ENCODE peak calls at places on chromosome 15, in five cellular contexts. F is lower lobe of right lung; Q is body of pancreas; C is left lung; P is CD8-positive, alpha-beta memory T cell. W is an unnamed sample. For H3K36me3 and H3K9me3, the result is how much of the 10 kb centered on the place peaks cover.

GRCh38 chr15:88031461-88031860 is 225.1 kb downstream of the NTRK3 start:
- DNase-seq in C (no peak), F (no peak), P (no peak), Q (no peak), W (no peak)

GRCh38 chr15:29903785-29904464 is 81.7 kb upstream of the TJP1 start:
- DNase-seq in P (no peak), Q (no peak), F (no peak), C (no peak), W (no peak)

GRCh38 chr15:80159301-80159700 is 6.5 kb downstream of the FAH start:
- DNase-seq in F (no peak), Q (no peak), C (no peak), P (no peak), W (no peak)

GRCh38 chr15:70936326-70936725 is 43.7 kb downstream of the LRRC49 start:
- DNase-seq in F (peak), C (no peak), Q (no peak), P (no peak), W (no peak)

GRCh38 chr15:89680282-89680873 is 1.2 kb upstream of the PLIN1 start:
- DNase-seq in Q (peak), F (no peak), P (no peak), C (no peak), W (peak)

GRCh38 chr15:59791646-59792208 is 102.6 kb upstream of the BNIP2 start:
- DNase-seq in Q (no peak), P (no peak), F (no peak), C (no peak), W (no peak)

GRCh38 chr15:85752591-85752990 is 42.1 kb downstream of the KLHL25 start:
- DNase-seq in C (peak), Q (peak), P (no peak), F (peak), W (no peak)

GRCh38 chr15:31325432-31325975 is 1.1 kb upstream of the KLF13 start:
- DNase-seq in P (peak), F (peak), C (peak), Q (peak), W (peak)

GRCh38 chr15:85973584-85974347 is 105.9 kb upstream of the AGBL1 start:
- DNase-seq in Q (no peak), P (no peak), F (no peak), C (no peak), W (no peak)

GRCh38 chr15:31171731-31172130 is 70.2 kb upstream of the TRPM1 start:
- DNase-seq in P (no peak), C (no peak), Q (no peak), F (no peak), W (no peak)

GRCh38 chr15:79023918-79024317 is 66.7 kb downstream of the RASGRF1 start:
- DNase-seq in C (no peak), Q (no peak), F (no peak), P (no peak), W (no peak)

GRCh38 chr15:29613951-29614382 is 208.3 kb downstream of the TJP1 start:
- DNase-seq in P (no peak), F (no peak), Q (peak), C (no peak), W (no peak)

GRCh38 chr15:69459063-69459462 is 6.4 kb downstream of the RPLP1 start:
- DNase-seq in Q (no peak), F (no peak), C (no peak), P (no peak), W (no peak)

GRCh38 chr15:86553116-86553515 is 473.4 kb downstream of the AGBL1 start:
- DNase-seq in Q (no peak), P (no peak), C (no peak), F (no peak), W (no peak)

GRCh38 chr15:52746162-52746721 is 43.9 kb downstream of the ONECUT1 start:
- DNase-seq in P (no peak), Q (no peak), C (no peak), F (no peak), W (no peak)

GRCh38 chr15:71515375-71516186 is 294.8 kb upstream of the NR2E3 start:
- DNase-seq in P (no peak), Q (peak), C (no peak), F (no peak), W (no peak)

GRCh38 chr15:85329561-85330421 is 50.6 kb upstream of the AKAP13 start:
- DNase-seq in Q (peak), C (no peak), P (no peak), F (no peak), W (peak)

GRCh38 chr15:34490421-34491193 is 53.0 kb upstream of the GOLGA8A start:
- DNase-seq in Q (no peak), P (no peak), F (no peak), C (peak), W (no peak)

GRCh38 chr15:41840673-41841072 is 2.0 kb downstream of the PLA2G4B start:
- DNase-seq in P (no peak), F (no peak), C (peak), Q (no peak), W (no peak)

GRCh38 chr15:60745469-60745971 is 266.6 kb upstream of the ICE2 start:
- DNase-seq in F (no peak), Q (peak), P (no peak), C (no peak), W (peak)

GRCh38 chr15:38874464-38874863 is 309.9 kb upstream of the RASGRP1 start:
- DNase-seq in C (no peak), F (peak), P (no peak), Q (no peak), W (no peak)

GRCh38 chr15:90173372-90173771 is 27.8 kb upstream of the SEMA4B start:
- DNase-seq in Q (peak), C (no peak), F (no peak), P (no peak), W (no peak)

GRCh38 chr15:41966414-41966812 is 5.9 kb downstream of the EHD4 start:
- DNase-seq in F (no peak), C (no peak), P (no peak), Q (no peak), W (no peak)

GRCh38 chr15:72838311-72838731 is 54.8 kb upstream of the ADPGK start:
- DNase-seq in C (no peak), Q (no peak), F (no peak), P (no peak), W (no peak)

GRCh38 chr15:45892182-45892581 is 257.4 kb downstream of the SQOR start:
- DNase-seq in P (no peak), F (no peak), C (no peak), Q (no peak), W (no peak)

GRCh38 chr15:65595960-65596359 is 15.0 kb downstream of the INTS14 start:
- DNase-seq in Q (no peak), F (no peak), P (no peak), C (no peak), W (no peak)
- H3K36me3 ChIP-seq in Q (under half), F (half or more), P (half or more), C (half or more), W (half or more)

GRCh38 chr15:98666841-98667240 is 18.5 kb downstream of the IGF1R start:
- DNase-seq in Q (no peak), F (no peak), P (no peak), C (no peak), W (no peak)

GRCh38 chr15:98666441-98666840 is 18.1 kb downstream of the IGF1R start:
- DNase-seq in F (no peak), Q (no peak), P (no peak), C (no peak), W (no peak)

GRCh38 chr15:98669638-98670037 is 21.3 kb downstream of the IGF1R start:
- DNase-seq in F (no peak), C (no peak), P (no peak), Q (no peak), W (no peak)

GRCh38 chr15:98667521-98668179 is 19.3 kb downstream of the IGF1R start:
- DNase-seq in P (no peak), F (no peak), Q (no peak), C (no peak), W (no peak)

DNA sequence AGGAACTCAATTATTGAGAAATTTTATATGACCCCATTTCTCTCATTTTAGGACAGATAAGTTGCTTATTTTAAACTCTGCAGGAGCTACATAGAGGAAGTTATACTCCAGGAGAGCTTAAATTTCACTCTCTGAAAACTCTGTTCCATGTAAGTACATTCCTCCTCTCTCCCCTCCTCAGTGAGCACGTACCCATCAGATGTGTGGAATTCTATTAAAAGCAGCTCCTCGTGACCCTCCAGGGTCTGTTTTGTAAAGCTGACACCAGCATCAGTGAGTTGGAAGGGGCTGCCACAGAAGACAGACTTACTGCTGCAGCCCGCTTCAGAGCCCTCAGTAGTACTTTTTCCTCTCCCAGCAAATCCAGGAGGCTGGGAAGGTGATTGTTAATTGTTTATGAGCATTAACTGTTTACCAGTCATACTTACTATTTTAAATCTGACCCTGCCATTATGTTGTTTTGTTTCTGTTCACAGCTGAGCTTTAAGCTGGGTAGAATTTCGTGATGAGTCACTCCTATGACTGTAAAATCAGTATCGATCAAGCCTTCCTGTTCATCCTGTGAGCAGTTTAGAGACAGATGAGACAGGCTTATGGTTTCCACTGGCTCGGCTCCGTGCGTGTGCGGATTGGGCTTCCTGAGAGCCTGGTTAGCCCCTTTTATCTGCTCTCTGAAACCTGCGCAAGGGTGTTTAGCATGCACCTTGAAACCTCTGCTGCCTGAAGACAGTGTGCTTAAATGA is 20.4 kb downstream of the IGF1R start:
- DNase-seq in Q (no peak), F (no peak), C (no peak), P (no peak), W (no peak)
- H3K4me3 ChIP-seq in Q (no peak), F (no peak), C (no peak), P (no peak), W (peak)

DNA sequence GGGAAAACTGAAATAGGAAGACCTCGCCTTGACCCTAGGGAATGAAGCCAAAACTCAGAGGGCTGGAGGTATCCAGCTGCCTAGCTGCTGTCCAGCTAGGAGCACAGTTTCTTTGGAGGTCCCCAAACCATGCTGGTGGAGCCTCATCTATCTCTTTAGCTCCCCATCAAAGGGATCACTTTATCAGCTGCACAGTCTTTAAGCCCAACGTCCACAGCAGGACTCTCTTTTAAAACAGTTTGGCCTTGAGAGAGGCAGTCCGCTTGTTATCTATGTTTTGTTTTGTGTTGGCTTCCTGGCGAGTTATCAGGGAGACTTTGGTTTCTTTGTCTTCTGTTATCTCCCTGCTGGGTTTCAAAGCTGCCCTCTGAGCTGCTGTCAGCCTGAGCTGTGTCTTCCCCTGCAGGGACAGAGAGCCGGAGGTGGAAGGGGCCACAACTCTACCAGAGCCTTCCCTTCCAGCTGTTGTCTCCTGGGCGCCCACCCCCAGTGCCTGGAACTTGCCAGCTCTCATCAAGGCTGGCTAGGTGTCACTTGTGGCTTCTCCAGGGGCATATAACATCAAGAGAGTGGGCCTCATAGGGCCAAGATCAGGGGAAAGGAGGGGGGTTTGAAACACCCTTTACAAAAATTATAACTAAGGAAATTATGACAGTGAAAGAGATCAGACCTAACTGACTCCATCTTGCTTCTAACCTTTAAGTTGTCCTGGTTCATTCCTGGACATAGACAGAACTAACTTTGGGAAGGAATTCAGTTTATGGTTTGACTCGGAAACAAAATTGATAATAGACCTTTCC is 61.4 kb upstream of the C15orf39 start:
- DNase-seq in C (no peak), F (no peak), Q (no peak), P (no peak), W (no peak)
- H3K9me3 ChIP-seq in C (under half), F (under half), Q (under half), P (under half), W (under half)

DNA sequence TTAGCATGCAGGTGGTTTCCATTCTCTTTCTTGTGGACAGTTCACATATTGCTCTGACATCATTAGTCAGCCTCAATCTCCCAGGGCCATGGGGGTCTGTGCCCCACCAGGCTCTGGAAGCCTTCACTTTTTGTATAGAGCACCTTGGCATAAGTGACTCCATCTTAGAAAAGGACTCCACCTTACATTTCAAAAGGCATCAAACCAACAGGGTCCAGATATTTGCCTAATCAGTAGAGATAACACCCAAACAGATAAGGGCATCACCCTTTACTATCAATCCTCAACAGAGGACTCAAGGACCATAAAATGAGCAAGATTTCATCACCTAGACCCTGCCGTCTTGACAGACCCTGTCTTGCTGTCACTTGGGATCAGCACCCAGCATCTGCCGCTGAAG is 35.7 kb upstream of the LCTL start:
- DNase-seq in Q (no peak), C (no peak), P (no peak), F (peak), W (no peak)
- H3K36me3 ChIP-seq in Q (under half), C (under half), P (under half), F (under half), W (under half)

DNA sequence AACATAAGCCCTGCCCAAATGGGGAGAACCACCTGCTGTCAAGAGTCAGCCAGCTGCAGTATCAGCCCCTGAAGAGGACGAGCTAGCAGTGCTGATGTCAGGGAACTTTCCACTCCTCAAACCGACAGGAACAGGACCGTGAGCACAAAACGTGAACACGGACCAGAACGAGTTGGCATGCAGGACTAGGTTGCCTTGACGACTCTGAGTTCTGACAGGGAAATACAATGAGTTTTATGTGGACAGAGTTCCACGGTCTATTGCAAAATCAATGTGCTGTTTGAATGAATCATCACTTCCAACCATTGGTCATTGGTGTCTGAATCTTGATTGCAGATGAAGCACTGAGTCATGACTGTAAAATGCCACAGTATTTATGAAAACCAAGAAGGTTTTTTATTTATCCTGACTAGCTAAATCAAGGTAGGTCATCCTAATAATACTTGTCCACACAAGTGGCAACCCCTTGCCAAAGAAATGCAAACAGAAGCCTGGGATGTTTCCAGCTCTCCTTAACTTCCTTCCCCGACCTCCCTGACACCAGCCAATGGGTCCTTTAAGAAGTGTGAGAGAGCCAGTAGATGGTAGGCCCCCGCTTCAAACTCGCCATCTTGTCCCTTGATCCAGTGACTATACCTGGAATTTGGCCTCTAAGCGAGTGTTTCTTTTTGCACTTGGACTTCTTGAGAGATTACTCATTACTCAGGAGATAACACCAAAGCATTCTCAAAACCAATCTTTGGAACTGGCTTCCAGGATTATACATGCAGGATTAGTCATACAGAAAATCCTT is 119.6 kb downstream of the ASB7 start:
- DNase-seq in Q (peak), F (peak), C (peak), P (no peak), W (peak)
- H3K4me3 ChIP-seq in Q (no peak), F (no peak), C (no peak), P (no peak), W (no peak)

GRCh38 chr15:67825880-67826716 is 789 bp downstream of the SKOR1 start:
- DNase-seq in F (no peak), P (no peak), C (peak), Q (peak), W (no peak)

GRCh38 chr15:67822537-67823370 is 2.6 kb upstream of the SKOR1 start:
- DNase-seq in Q (no peak), P (no peak), F (no peak), C (peak), W (no peak)

GRCh38 chr15:67823371-67824156 is 1.7 kb upstream of the SKOR1 start:
- DNase-seq in C (peak), F (no peak), P (no peak), Q (no peak), W (no peak)

GRCh38 chr15:67824900-67825879 is at the start of gene SKOR1:
- DNase-seq in C (peak), F (no peak), Q (no peak), P (no peak), W (no peak)

GRCh38 chr15:67824157-67824899 is 981 bp upstream of the SKOR1 start:
- DNase-seq in Q (no peak), C (peak), F (no peak), P (no peak), W (no peak)
- H3K9me3 ChIP-seq in Q (under half), C (under half), F (under half), P (under half), W (under half)

GRCh38 chr15:48375767-48376166 is 44.5 kb downstream of the DUT start:
- DNase-seq in C (no peak), F (no peak), P (no peak), Q (no peak), W (no peak)
- H3K36me3 ChIP-seq in C (under half), F (under half), P (under half), Q (under half), W (under half)

GRCh38 chr15:36499751-36500389 is 79.6 kb upstream of the CDIN1 start:
- DNase-seq in C (no peak), F (no peak), Q (no peak), P (no peak), W (no peak)

GRCh38 chr15:36495464-36495863 is 84.0 kb upstream of the CDIN1 start:
- DNase-seq in P (no peak), F (no peak), Q (no peak), C (no peak), W (no peak)

GRCh38 chr15:36498922-36499321 is 80.5 kb upstream of the CDIN1 start:
- DNase-seq in C (no peak), F (no peak), Q (no peak), P (no peak), W (no peak)

GRCh38 chr15:36498401-36498800 is 81.0 kb upstream of the CDIN1 start:
- DNase-seq in F (no peak), P (no peak), Q (no peak), C (no peak), W (no peak)

GRCh38 chr15:36497903-36498302 is 81.5 kb upstream of the CDIN1 start:
- DNase-seq in F (no peak), Q (no peak), C (no peak), P (no peak), W (no peak)
- H3K4me3 ChIP-seq in F (no peak), Q (no peak), C (no peak), P (no peak), W (no peak)

DNA sequence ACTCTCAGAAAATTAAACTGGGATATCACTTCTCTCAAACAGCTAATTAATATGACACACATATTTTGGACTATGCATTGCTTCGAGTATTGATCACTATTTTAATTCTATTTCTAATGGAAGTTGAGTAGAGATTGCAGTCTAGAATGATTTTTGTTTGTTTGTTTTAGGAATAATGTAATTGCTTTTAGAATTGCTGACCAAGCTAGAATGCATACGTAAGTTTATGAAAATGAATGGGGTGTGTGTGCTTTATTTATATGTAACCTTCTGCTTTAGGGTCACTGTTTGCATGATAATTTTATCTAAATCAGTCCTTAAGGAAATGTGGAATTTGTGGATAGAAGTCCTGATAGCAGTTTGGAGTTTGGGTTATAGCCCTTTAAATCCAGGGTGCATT is 371.4 kb downstream of the NR2F2 start:
- DNase-seq in F (no peak), C (no peak), Q (no peak), P (no peak), W (no peak)
- H3K9me3 ChIP-seq in F (under half), C (under half), Q (under half), P (under half), W (under half)

DNA sequence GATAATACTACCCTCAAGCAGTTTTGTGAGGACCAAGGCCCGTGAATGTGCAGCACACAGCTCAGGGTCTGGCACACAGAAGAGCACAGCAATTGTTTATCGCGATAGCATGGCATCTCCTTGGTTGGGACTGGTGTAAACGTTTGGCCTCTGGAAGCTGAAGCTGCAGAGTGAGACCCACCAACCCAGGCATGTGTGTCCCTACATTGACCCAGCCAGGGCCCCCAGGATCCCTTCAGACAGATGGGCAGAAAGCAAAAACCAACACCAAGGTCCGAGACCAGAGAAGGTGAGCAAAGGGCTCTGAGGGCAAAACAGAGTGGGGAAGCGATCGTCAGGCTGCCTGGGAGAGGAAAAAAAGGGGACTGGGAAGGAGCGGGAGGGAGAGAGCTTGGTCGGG is 12.6 kb upstream of the PSTPIP1 start:
- DNase-seq in P (no peak), F (no peak), Q (no peak), C (no peak), W (no peak)
- H3K36me3 ChIP-seq in P (under half), F (under half), Q (under half), C (under half), W (under half)

W was measured in left ventricle myocardium inferior.